ENCODE peak calls at places on chromosomes 5 and 9, in four cellular contexts. H is HepG2, P is WTC11, Z is GM12878. A is an unnamed sample.

GRCh38 chr5:33968133-33969005 is 16.1 kb downstream of the SLC45A2 start:
- DNase-seq in H (no peak), P (no peak), Z (no peak), A (no peak)

GRCh38 chr5:150559701-150560100 is 51.8 kb downstream of the NDST1 start:
- DNase-seq in H (no peak), P (no peak), Z (no peak), A (no peak)

GRCh38 chr5:61357745-61358144 is 25.7 kb downstream of the ZSWIM6 start:
- DNase-seq in H (peak), P (peak), Z (no peak), A (peak)

GRCh38 chr5:177036443-177036842 is 13.9 kb downstream of the ZNF346 start:
- DNase-seq in H (no peak), P (no peak), Z (no peak), A (no peak)

GRCh38 chr9:130610862-130611689 is 31.7 kb downstream of the FUBP3 start:
- DNase-seq in H (no peak), P (no peak), Z (no peak), A (no peak)

GRCh38 chr5:150202501-150202900 is 12.6 kb downstream of the SLC6A7 start:
- DNase-seq in H (no peak), P (no peak), Z (no peak), A (no peak)

GRCh38 chr9:92637331-92637730 is 32.6 kb downstream of the IPPK start:
- DNase-seq in H (no peak), P (no peak), Z (no peak), A (no peak)

GRCh38 chr9:18393340-18394130 is 80.4 kb upstream of the ADAMTSL1 start:
- DNase-seq in H (peak), P (no peak), Z (no peak), A (no peak)

DNA sequence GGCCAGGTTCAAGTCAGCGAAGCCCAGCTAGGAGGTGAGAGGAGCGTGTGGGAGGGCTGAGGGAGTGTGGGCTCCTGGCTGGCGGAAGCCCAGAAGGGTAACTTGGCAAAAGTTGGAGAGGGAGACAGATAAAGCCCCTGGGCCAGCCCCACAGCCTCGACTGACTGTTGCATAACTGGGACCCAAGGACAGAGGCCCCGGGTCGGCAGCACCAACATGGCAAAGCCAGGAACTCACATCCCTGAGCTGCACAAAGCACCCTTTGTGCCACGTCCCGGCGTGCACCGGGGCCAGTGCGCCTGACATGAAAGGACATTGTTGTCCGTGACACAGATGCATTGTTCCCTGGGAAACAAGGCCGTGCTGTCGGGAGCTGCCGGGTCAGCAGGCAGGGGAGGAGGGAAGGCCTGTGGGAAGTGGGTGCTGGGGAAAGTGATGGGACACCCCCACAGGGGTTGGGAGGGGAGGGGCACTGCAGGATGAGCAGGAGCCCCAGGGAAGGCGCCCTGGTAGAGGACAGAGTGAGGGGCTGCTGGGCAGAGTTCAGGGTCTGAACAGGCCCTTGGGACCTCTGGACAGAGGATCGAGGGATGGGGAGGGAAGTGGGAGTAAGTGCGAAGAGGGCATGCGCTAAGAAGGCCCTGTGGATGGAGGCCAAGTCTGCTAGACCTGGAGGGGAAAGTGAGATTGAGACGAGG is 13.0 kb upstream of the DPM2 start:
- DNase-seq in H (peak), P (no peak), Z (no peak), A (no peak)
- TF ChIP-seq TCF7 in H (peak), P (no peak), Z (no peak), A (no peak)

GRCh38 chr9:111804636-111805035 is 9.9 kb upstream of the SHOC1 start:
- DNase-seq in H (no peak), P (no peak), Z (no peak), A (no peak)
- TF ChIP-seq TCF7 in H (no peak), P (no peak), Z (no peak), A (no peak)

DNA sequence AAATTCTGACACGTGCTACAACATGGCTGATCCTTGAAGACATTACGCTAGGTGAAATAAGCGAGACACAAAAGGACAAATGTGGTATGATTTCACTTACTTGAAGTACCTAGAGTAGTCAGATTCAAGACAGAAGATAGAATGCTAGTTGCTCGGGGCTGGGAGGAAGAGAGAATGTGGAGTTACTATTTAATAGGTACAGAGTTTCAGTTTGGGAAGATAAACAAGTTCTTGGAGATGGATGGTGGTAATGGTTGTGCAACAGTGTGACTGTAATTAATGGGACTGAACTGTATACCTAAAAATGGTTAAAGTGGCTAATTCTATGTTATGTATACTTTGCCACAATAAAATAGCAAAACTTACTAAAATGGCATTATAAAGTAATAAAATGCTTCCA is 34.4 kb downstream of the PAM start:
- DNase-seq in H (no peak), P (no peak), Z (no peak), A (no peak)
- TF ChIP-seq TCF7 in H (no peak), P (no peak), Z (no peak), A (no peak)

DNA sequence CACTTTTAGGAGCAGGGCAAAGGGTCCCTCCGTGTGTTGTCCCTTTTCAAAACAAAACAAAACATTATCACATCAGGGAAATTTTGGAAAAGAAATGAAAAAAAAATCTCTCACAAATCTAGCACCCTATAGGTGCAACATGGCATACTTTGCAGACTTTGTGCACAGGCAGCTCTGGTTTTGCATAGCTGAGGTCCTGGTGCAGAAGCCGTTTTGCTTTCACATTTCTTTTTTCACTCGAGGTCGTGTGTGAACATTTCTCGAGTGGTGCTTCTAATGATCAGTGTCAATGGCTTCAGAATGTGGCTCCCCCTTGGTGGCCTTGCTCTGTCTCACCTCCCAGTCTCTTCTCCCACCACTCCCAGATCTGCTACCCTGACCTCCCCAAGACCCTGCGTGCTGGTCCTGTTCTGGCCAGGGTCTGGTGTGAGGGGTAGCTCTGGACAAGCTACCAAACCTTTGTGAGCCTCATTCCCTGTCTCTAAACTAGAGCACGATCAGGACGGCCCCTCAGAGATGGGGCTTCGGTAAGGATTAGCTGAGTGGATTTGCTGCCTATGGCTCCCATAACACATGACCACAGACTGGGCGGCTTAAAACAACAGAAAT is 258.0 kb downstream of the NSG2 start:
- DNase-seq in H (no peak), P (no peak), Z (no peak), A (no peak)
- TF ChIP-seq TCF7 in H (no peak), P (no peak), Z (no peak), A (no peak)

GRCh38 chr9:95032580-95033298 is 284.8 kb downstream of the FANCC start:
- DNase-seq in H (no peak), P (no peak), Z (no peak), A (no peak)
- TF ChIP-seq TCF7 in H (no peak), P (no peak), Z (no peak), A (no peak)

DNA sequence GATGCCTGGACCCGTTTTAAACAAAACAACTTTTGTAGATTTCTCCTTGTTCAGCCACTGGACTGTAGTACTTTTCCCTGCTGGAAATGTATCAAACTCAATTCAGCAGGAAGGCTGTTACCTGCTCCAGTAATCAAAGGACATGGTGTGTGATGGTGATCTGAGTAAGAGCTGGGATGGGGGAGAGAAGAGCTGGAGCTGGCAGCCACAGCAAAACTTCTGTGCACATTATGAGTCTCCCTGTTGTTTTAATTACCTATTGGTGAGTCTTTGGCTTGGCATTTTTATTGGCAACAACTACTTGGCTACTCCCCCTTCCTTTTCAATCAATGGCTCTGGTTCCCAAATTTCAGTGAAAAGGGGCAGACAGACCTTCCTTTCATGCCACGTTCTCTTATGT is 9.7 kb downstream of the NREP start:
- DNase-seq in H (no peak), P (no peak), Z (no peak), A (no peak)
- TF ChIP-seq TCF7 in H (no peak), P (no peak), Z (no peak), A (no peak)

DNA sequence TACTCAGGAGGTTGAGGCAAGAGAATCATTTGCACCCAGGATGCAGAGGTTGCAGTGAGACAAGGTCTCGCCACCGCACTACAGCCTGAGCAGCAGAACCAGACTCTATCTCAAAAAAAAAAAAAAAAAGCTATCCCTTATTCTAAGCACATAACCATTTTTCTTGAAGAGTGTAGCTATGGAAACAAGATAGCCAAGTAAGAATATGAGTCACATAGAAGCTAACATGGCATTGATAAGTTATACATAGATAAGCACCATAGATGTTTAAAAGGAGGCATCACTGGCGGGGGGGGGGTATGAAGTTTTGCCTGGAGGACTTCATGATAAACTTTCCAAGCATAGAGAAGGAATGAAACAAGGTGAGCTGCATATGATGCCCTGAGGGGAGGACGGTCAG is 26.0 kb downstream of the CHSY3 start:
- DNase-seq in H (no peak), P (no peak), Z (no peak), A (no peak)
- TF ChIP-seq TCF7 in H (no peak), P (no peak), Z (no peak), A (no peak)

DNA sequence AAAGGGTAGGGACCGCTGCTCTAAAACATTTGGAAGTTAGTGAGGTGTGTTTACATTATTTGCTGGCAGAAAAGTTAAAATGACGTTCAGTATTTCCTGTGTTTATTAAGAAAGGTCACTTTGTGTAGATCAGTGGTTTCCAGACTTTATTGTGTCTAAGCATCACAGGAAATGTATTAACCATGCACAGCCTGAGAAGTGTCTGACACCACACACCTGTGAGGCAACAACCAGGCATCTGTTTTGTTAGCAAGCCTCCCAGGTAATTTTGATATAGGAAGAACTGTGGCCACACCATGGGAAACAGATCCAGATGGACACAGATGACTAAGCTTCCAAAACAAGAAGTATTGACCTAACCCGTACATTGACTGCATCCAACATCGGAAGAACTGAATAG is 12.0 kb downstream of the TTC1 start:
- DNase-seq in H (no peak), P (no peak), Z (no peak), A (no peak)
- TF ChIP-seq TCF7 in H (no peak), P (no peak), Z (no peak), A (no peak)

GRCh38 chr9:21810881-21811280 is 8.4 kb downstream of the MTAP start:
- DNase-seq in H (no peak), P (no peak), Z (no peak), A (no peak)
- TF ChIP-seq TCF7 in H (no peak), P (no peak), Z (no peak), A (no peak)

DNA sequence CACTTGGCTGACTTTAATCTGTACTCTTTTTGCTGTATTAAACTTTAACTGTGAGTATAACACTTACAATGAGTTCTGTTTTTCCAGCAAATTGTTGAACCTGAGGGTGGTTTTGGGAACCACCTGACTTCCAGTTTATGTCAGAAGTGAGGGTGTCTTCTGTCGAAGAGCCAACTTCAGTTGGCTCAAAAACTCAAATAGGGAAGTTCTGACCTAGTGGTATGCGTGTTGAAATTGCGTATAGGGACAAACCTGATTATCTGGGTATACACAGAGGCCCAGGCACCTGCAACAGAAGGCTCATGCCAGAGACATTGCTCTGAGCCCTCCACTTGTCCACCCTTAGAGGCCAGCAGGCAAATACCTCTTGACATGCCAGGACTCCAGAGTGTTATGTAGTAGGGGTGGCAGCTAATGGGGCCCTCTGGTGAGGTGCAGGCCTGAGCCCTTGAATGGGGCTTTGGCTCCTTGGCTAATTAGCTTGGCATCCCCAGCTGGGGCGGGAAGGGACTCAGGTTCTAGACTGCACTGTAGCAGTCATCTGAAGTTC is 189.4 kb downstream of the HSPA4 start:
- DNase-seq in H (no peak), P (no peak), Z (no peak), A (no peak)
- TF ChIP-seq TCF7 in H (no peak), P (no peak), Z (no peak), A (no peak)